ENCODE peak calls at places on chromosomes 1 and 21, in nine cellular contexts. P, W, Y, U, H, C, M, Q and A are unnamed samples.

GRCh38 chr1:176374967-176375569 is 87.9 kb upstream of the PAPPA2 start:
- DNase-seq in Q (peak), U (peak), C (peak), Y (peak), P (peak), W (peak), M (peak), H (peak), A (peak)

GRCh38 chr1:7459915-7460314 is 311.2 kb upstream of the VAMP3 start:
- DNase-seq in Q (no peak), W (no peak), P (no peak), U (no peak), H (no peak), C (no peak), M (no peak), Y (no peak), A (no peak)

GRCh38 chr1:7454052-7454815 is 316.9 kb upstream of the VAMP3 start:
- DNase-seq in M (no peak), C (peak), Y (no peak), U (no peak), P (no peak), W (no peak), H (peak), Q (peak), A (no peak)

GRCh38 chr1:95304803-95305202 is 70.8 kb downstream of the RWDD3 start:
- DNase-seq in P (no peak), W (no peak), U (no peak), C (no peak), H (no peak), Q (no peak), Y (no peak), M (no peak), A (no peak)

GRCh38 chr1:53549781-53550180 is 90.6 kb downstream of the DMRTB1 start:
- DNase-seq in M (no peak), U (peak), Y (no peak), Q (no peak), C (no peak), H (no peak), P (no peak), W (peak), A (no peak)

GRCh38 chr1:15429701-15430149 is 8.5 kb upstream of the CTRC start:
- DNase-seq in P (no peak), W (no peak), H (no peak), C (no peak), Q (no peak), M (no peak), Y (no peak), U (no peak), A (no peak)

GRCh38 chr1:9382923-9383491 is 90.3 kb downstream of the SPSB1 start:
- DNase-seq in C (no peak), Q (no peak), P (no peak), Y (no peak), M (no peak), U (no peak), H (no peak), W (no peak), A (no peak)

GRCh38 chr1:54649921-54650320 is 8.3 kb downstream of the MROH7 start:
- DNase-seq in U (no peak), M (no peak), C (no peak), W (no peak), P (no peak), Y (no peak), H (no peak), Q (no peak), A (no peak)

GRCh38 chr1:221891708-221892107 is 149.8 kb upstream of the DUSP10 start:
- DNase-seq in Y (no peak), C (no peak), Q (no peak), W (peak), U (no peak), P (no peak), H (no peak), M (no peak), A (no peak)

GRCh38 chr1:241730031-241730430 is 78.0 kb downstream of the WDR64 start:
- DNase-seq in Q (no peak), P (no peak), M (no peak), C (no peak), H (no peak), U (no peak), Y (no peak), W (no peak), A (no peak)

GRCh38 chr1:214360525-214361164 is 79.7 kb downstream of the SMYD2 start:
- DNase-seq in M (no peak), H (no peak), Y (no peak), C (no peak), U (no peak), W (no peak), Q (no peak), P (no peak), A (no peak)

GRCh38 chr1:6420594-6421042 is 899 bp upstream of the HES2 start:
- DNase-seq in Y (no peak), C (no peak), Q (no peak), U (no peak), H (peak), M (no peak), W (no peak), P (no peak), A (no peak)

GRCh38 chr21:45535341-45536081 is 6.7 kb downstream of the SLC19A1 start:
- DNase-seq in W (peak), H (no peak), C (no peak), Y (no peak), M (peak), P (no peak), Q (peak), U (peak), A (no peak)

GRCh38 chr21:17784604-17785402 is 34.4 kb downstream of the C21orf91 start:
- DNase-seq in P (no peak), Q (no peak), Y (no peak), H (no peak), U (no peak), W (no peak), C (no peak), M (no peak), A (no peak)

GRCh38 chr1:30199563-30199962 is 523.8 kb downstream of the MATN1 start:
- DNase-seq in C (no peak), W (no peak), M (no peak), P (no peak), Y (no peak), U (no peak), H (no peak), Q (no peak), A (no peak)

GRCh38 chr1:118184737-118185082 is 318 bp downstream of the SPAG17 start:
- DNase-seq in C (peak), Q (no peak), H (no peak), W (no peak), U (no peak), P (no peak), M (no peak), Y (no peak), A (peak)

GRCh38 chr1:50705041-50705440 is 255.0 kb downstream of the FAF1 start:
- DNase-seq in C (no peak), M (no peak), W (no peak), Q (no peak), H (no peak), P (no peak), Y (no peak), U (no peak), A (no peak)

GRCh38 chr1:9759939-9760338 is 63.8 kb downstream of the CLSTN1 start:
- DNase-seq in Y (no peak), W (no peak), Q (no peak), P (no peak), H (no peak), M (no peak), C (no peak), U (no peak), A (no peak)

GRCh38 chr1:15033264-15033663 is 120.3 kb upstream of the TMEM51 start:
- DNase-seq in Q (no peak), M (no peak), C (no peak), Y (no peak), W (no peak), H (no peak), U (no peak), P (peak), A (no peak)

GRCh38 chr1:29249170-29249691 is 12.9 kb downstream of the PTPRU start:
- DNase-seq in Q (no peak), C (no peak), P (no peak), W (no peak), U (no peak), Y (no peak), M (no peak), H (peak), A (no peak)

GRCh38 chr1:47712596-47713299 is 274.9 kb downstream of the FOXD2 start:
- DNase-seq in Q (no peak), M (no peak), C (no peak), Y (no peak), P (no peak), H (no peak), W (no peak), U (no peak), A (no peak)

GRCh38 chr1:79100385-79100784 is 93.9 kb upstream of the ADGRL4 start:
- DNase-seq in Y (peak), H (no peak), C (no peak), W (no peak), M (no peak), Q (no peak), P (peak), U (no peak), A (no peak)

GRCh38 chr1:4528590-4528989 is 125.8 kb upstream of the AJAP1 start:
- DNase-seq in C (no peak), Y (no peak), H (no peak), P (no peak), W (no peak), U (no peak), M (no peak), Q (no peak), A (no peak)

GRCh38 chr1:76799700-76800099 is 67.6 kb upstream of the ST6GALNAC5 start:
- DNase-seq in P (no peak), C (no peak), U (no peak), W (no peak), Y (no peak), Q (no peak), H (no peak), M (no peak), A (no peak)

GRCh38 chr1:2980073-2980791 is 41.0 kb upstream of the ACTRT2 start:
- DNase-seq in M (no peak), U (no peak), C (no peak), W (peak), P (no peak), Q (no peak), H (no peak), Y (no peak), A (no peak)

GRCh38 chr1:114510235-114511047 is 562 bp downstream of the TRIM33 start:
- DNase-seq in C (peak), Q (peak), U (peak), M (peak), Y (no peak), P (peak), W (peak), H (no peak), A (peak)

GRCh38 chr1:234584926-234585325 is 25.1 kb downstream of the IRF2BP2 start:
- DNase-seq in P (no peak), Y (no peak), U (no peak), C (no peak), H (no peak), W (no peak), M (no peak), Q (peak), A (no peak)

GRCh38 chr1:39001516-39002389 is 10.7 kb downstream of the AKIRIN1 start:
- DNase-seq in Q (no peak), P (no peak), C (no peak), W (no peak), M (no peak), Y (no peak), H (no peak), U (no peak), A (no peak)

GRCh38 chr1:67942269-67942668 is 108.2 kb downstream of the DIRAS3 start:
- DNase-seq in W (no peak), M (no peak), U (no peak), Y (no peak), C (no peak), H (no peak), Q (no peak), P (no peak), A (no peak)

GRCh38 chr1:26187882-26188281 is 2.5 kb upstream of the CATSPER4 start:
- DNase-seq in Y (no peak), C (no peak), U (no peak), M (no peak), H (no peak), P (no peak), Q (no peak), W (no peak), A (no peak)

GRCh38 chr1:163258181-163258580 is 55.5 kb upstream of the RGS5 start:
- DNase-seq in P (no peak), H (no peak), M (no peak), Q (no peak), U (no peak), W (no peak), C (no peak), Y (peak), A (no peak)